ENCODE peak calls at places on chromosome 15, in eight cellular contexts. One of them, this sample, is unnamed.

GRCh38 chr15:100060276-100060926 is 281.4 kb downstream of the ADAMTS17 start:
- DNase-seq in B cell: no peak
- DNase-seq in mammary epithelial cell: peak
- DNase-seq in progenitor cell of endocrine pancreas: no peak
- DNase-seq in HL-60: no peak
- DNase-seq in suprapubic skin: no peak
- DNase-seq in OCI-LY7: no peak
- DNase-seq in Peyer's patch: no peak
- DNase-seq in this sample: no peak

GRCh38 chr15:67043939-67044771 is 21.2 kb upstream of the SMAD3 start:
- DNase-seq in B cell: no peak
- DNase-seq in progenitor cell of endocrine pancreas: no peak
- DNase-seq in suprapubic skin: no peak
- DNase-seq in OCI-LY7: no peak
- DNase-seq in mammary epithelial cell: peak
- DNase-seq in HL-60: no peak
- DNase-seq in Peyer's patch: no peak
- DNase-seq in this sample: no peak

GRCh38 chr15:69044899-69045298 is 30.4 kb downstream of the NOX5 start:
- DNase-seq in HL-60: peak
- DNase-seq in mammary epithelial cell: peak
- DNase-seq in progenitor cell of endocrine pancreas: no peak
- DNase-seq in suprapubic skin: no peak
- DNase-seq in Peyer's patch: no peak
- DNase-seq in OCI-LY7: no peak
- DNase-seq in B cell: no peak
- DNase-seq in this sample: no peak

GRCh38 chr15:26648676-26649075 is 124.2 kb downstream of the GABRB3 start:
- DNase-seq in B cell: no peak
- DNase-seq in progenitor cell of endocrine pancreas: no peak
- DNase-seq in suprapubic skin: no peak
- DNase-seq in Peyer's patch: no peak
- DNase-seq in HL-60: no peak
- DNase-seq in OCI-LY7: no peak
- DNase-seq in mammary epithelial cell: no peak
- DNase-seq in this sample: no peak

GRCh38 chr15:87604857-87605446 is 651.6 kb downstream of the NTRK3 start:
- DNase-seq in suprapubic skin: no peak
- DNase-seq in progenitor cell of endocrine pancreas: no peak
- DNase-seq in OCI-LY7: peak
- DNase-seq in mammary epithelial cell: peak
- DNase-seq in HL-60: peak
- DNase-seq in Peyer's patch: no peak
- DNase-seq in B cell: no peak
- DNase-seq in this sample: no peak

GRCh38 chr15:52281085-52282035 is 14.2 kb downstream of the MYO5C start:
- DNase-seq in Peyer's patch: no peak
- DNase-seq in mammary epithelial cell: no peak
- DNase-seq in OCI-LY7: no peak
- DNase-seq in HL-60: no peak
- DNase-seq in B cell: no peak
- DNase-seq in progenitor cell of endocrine pancreas: no peak
- DNase-seq in suprapubic skin: no peak
- DNase-seq in this sample: no peak

GRCh38 chr15:52318729-52319500 is 23.3 kb upstream of the MYO5C start:
- DNase-seq in OCI-LY7: no peak
- DNase-seq in suprapubic skin: no peak
- DNase-seq in mammary epithelial cell: peak
- DNase-seq in Peyer's patch: no peak
- DNase-seq in B cell: no peak
- DNase-seq in progenitor cell of endocrine pancreas: no peak
- DNase-seq in HL-60: no peak
- DNase-seq in this sample: no peak

GRCh38 chr15:77696871-77697270 is 64.2 kb upstream of the LINGO1 start:
- DNase-seq in suprapubic skin: no peak
- DNase-seq in OCI-LY7: no peak
- DNase-seq in B cell: no peak
- DNase-seq in mammary epithelial cell: no peak
- DNase-seq in HL-60: no peak
- DNase-seq in Peyer's patch: no peak
- DNase-seq in progenitor cell of endocrine pancreas: no peak
- DNase-seq in this sample: no peak

GRCh38 chr15:85282504-85283115 is 97.8 kb upstream of the AKAP13 start:
- DNase-seq in progenitor cell of endocrine pancreas: no peak
- DNase-seq in suprapubic skin: no peak
- DNase-seq in Peyer's patch: no peak
- DNase-seq in OCI-LY7: no peak
- DNase-seq in B cell: no peak
- DNase-seq in mammary epithelial cell: peak
- DNase-seq in HL-60: no peak
- DNase-seq in this sample: no peak

GRCh38 chr15:38073278-38073930 is 139.0 kb downstream of the TMCO5A start:
- DNase-seq in mammary epithelial cell: no peak
- DNase-seq in Peyer's patch: no peak
- DNase-seq in OCI-LY7: peak
- DNase-seq in B cell: no peak
- DNase-seq in suprapubic skin: no peak
- DNase-seq in HL-60: no peak
- DNase-seq in progenitor cell of endocrine pancreas: no peak
- DNase-seq in this sample: no peak

GRCh38 chr15:76146808-76147207 is 87.0 kb downstream of the TMEM266 start:
- DNase-seq in B cell: no peak
- DNase-seq in HL-60: no peak
- DNase-seq in mammary epithelial cell: no peak
- DNase-seq in Peyer's patch: no peak
- DNase-seq in OCI-LY7: no peak
- DNase-seq in suprapubic skin: no peak
- DNase-seq in progenitor cell of endocrine pancreas: no peak
- DNase-seq in this sample: no peak

GRCh38 chr15:87817553-87817952 is 439.0 kb downstream of the NTRK3 start:
- DNase-seq in OCI-LY7: no peak
- DNase-seq in B cell: no peak
- DNase-seq in progenitor cell of endocrine pancreas: no peak
- DNase-seq in mammary epithelial cell: no peak
- DNase-seq in suprapubic skin: no peak
- DNase-seq in Peyer's patch: no peak
- DNase-seq in HL-60: no peak
- DNase-seq in this sample: no peak

GRCh38 chr15:79248183-79248582 is 34.3 kb upstream of the ANKRD34C start:
- DNase-seq in HL-60: no peak
- DNase-seq in suprapubic skin: no peak
- DNase-seq in mammary epithelial cell: no peak
- DNase-seq in B cell: no peak
- DNase-seq in progenitor cell of endocrine pancreas: no peak
- DNase-seq in Peyer's patch: no peak
- DNase-seq in OCI-LY7: no peak
- DNase-seq in this sample: no peak

GRCh38 chr15:74337607-74338211 is 29.7 kb downstream of the CYP11A1 start:
- DNase-seq in progenitor cell of endocrine pancreas: no peak
- DNase-seq in HL-60: no peak
- DNase-seq in mammary epithelial cell: no peak
- DNase-seq in suprapubic skin: no peak
- DNase-seq in OCI-LY7: no peak
- DNase-seq in Peyer's patch: no peak
- DNase-seq in B cell: peak
- DNase-seq in this sample: no peak

GRCh38 chr15:51312754-51313390 is 25.5 kb downstream of the CYP19A1 start:
- DNase-seq in progenitor cell of endocrine pancreas: no peak
- DNase-seq in Peyer's patch: no peak
- DNase-seq in HL-60: no peak
- DNase-seq in suprapubic skin: no peak
- DNase-seq in OCI-LY7: no peak
- DNase-seq in B cell: no peak
- DNase-seq in mammary epithelial cell: peak
- DNase-seq in this sample: no peak

GRCh38 chr15:95559875-95560394 is 770.6 kb upstream of the NR2F2 start:
- DNase-seq in OCI-LY7: no peak
- DNase-seq in suprapubic skin: no peak
- DNase-seq in mammary epithelial cell: peak
- DNase-seq in Peyer's patch: no peak
- DNase-seq in B cell: no peak
- DNase-seq in progenitor cell of endocrine pancreas: no peak
- DNase-seq in HL-60: no peak
- DNase-seq in this sample: no peak

GRCh38 chr15:55897560-55898336 is 95.7 kb downstream of the NEDD4 start:
- DNase-seq in progenitor cell of endocrine pancreas: peak
- DNase-seq in mammary epithelial cell: peak
- DNase-seq in suprapubic skin: no peak
- DNase-seq in B cell: no peak
- DNase-seq in Peyer's patch: no peak
- DNase-seq in OCI-LY7: peak
- DNase-seq in HL-60: peak
- DNase-seq in this sample: no peak

GRCh38 chr15:57527382-57528091 is 64.2 kb upstream of the MYZAP start:
- DNase-seq in mammary epithelial cell: peak
- DNase-seq in HL-60: peak
- DNase-seq in progenitor cell of endocrine pancreas: no peak
- DNase-seq in OCI-LY7: peak
- DNase-seq in B cell: peak
- DNase-seq in Peyer's patch: peak
- DNase-seq in suprapubic skin: no peak
- DNase-seq in this sample: no peak

GRCh38 chr15:76346666-76347506 is 10.3 kb downstream of the ISL2 start:
- DNase-seq in progenitor cell of endocrine pancreas: peak
- DNase-seq in OCI-LY7: no peak
- DNase-seq in B cell: no peak
- DNase-seq in Peyer's patch: no peak
- DNase-seq in mammary epithelial cell: no peak
- DNase-seq in HL-60: no peak
- DNase-seq in suprapubic skin: no peak
- DNase-seq in this sample: no peak

GRCh38 chr15:26623071-26623470 is 149.8 kb downstream of the GABRB3 start:
- DNase-seq in B cell: no peak
- DNase-seq in suprapubic skin: no peak
- DNase-seq in progenitor cell of endocrine pancreas: no peak
- DNase-seq in mammary epithelial cell: no peak
- DNase-seq in OCI-LY7: no peak
- DNase-seq in Peyer's patch: no peak
- DNase-seq in HL-60: no peak
- DNase-seq in this sample: no peak

GRCh38 chr15:62068787-62069170 is 2.0 kb downstream of the C2CD4A start:
- DNase-seq in Peyer's patch: no peak
- DNase-seq in progenitor cell of endocrine pancreas: no peak
- DNase-seq in B cell: no peak
- DNase-seq in suprapubic skin: no peak
- DNase-seq in HL-60: no peak
- DNase-seq in OCI-LY7: no peak
- DNase-seq in mammary epithelial cell: peak
- DNase-seq in this sample: no peak

GRCh38 chr15:70270752-70271111 is 173.0 kb upstream of the TLE3 start:
- DNase-seq in Peyer's patch: no peak
- DNase-seq in HL-60: no peak
- DNase-seq in B cell: no peak
- DNase-seq in OCI-LY7: no peak
- DNase-seq in mammary epithelial cell: no peak
- DNase-seq in progenitor cell of endocrine pancreas: no peak
- DNase-seq in suprapubic skin: no peak
- DNase-seq in this sample: no peak
- TF ChIP-seq CTCF in Peyer's patch: no peak
- TF ChIP-seq CTCF in HL-60: no peak
- TF ChIP-seq CTCF in B cell: no peak
- TF ChIP-seq CTCF in OCI-LY7: no peak
- TF ChIP-seq CTCF in mammary epithelial cell: no peak
- TF ChIP-seq CTCF in progenitor cell of endocrine pancreas: no peak
- TF ChIP-seq CTCF in suprapubic skin: no peak
- TF ChIP-seq CTCF in this sample: no peak

GRCh38 chr15:29361560-29361959 is 91.9 kb upstream of the NSMCE3 start:
- DNase-seq in mammary epithelial cell: no peak
- DNase-seq in HL-60: no peak
- DNase-seq in OCI-LY7: no peak
- DNase-seq in suprapubic skin: no peak
- DNase-seq in B cell: no peak
- DNase-seq in progenitor cell of endocrine pancreas: no peak
- DNase-seq in Peyer's patch: no peak
- DNase-seq in this sample: no peak

GRCh38 chr15:29369261-29369660 is 99.6 kb upstream of the NSMCE3 start:
- DNase-seq in OCI-LY7: no peak
- DNase-seq in Peyer's patch: no peak
- DNase-seq in B cell: no peak
- DNase-seq in HL-60: no peak
- DNase-seq in progenitor cell of endocrine pancreas: no peak
- DNase-seq in suprapubic skin: no peak
- DNase-seq in mammary epithelial cell: no peak
- DNase-seq in this sample: no peak

GRCh38 chr15:29364429-29365078 is 94.9 kb upstream of the NSMCE3 start:
- DNase-seq in mammary epithelial cell: peak
- DNase-seq in progenitor cell of endocrine pancreas: no peak
- DNase-seq in suprapubic skin: no peak
- DNase-seq in Peyer's patch: no peak
- DNase-seq in HL-60: no peak
- DNase-seq in B cell: no peak
- DNase-seq in OCI-LY7: no peak
- DNase-seq in this sample: no peak
- TF ChIP-seq CTCF in mammary epithelial cell: no peak
- TF ChIP-seq CTCF in progenitor cell of endocrine pancreas: peak
- TF ChIP-seq CTCF in suprapubic skin: no peak
- TF ChIP-seq CTCF in Peyer's patch: no peak
- TF ChIP-seq CTCF in HL-60: no peak
- TF ChIP-seq CTCF in B cell: no peak
- TF ChIP-seq CTCF in OCI-LY7: peak
- TF ChIP-seq CTCF in this sample: no peak

DNA sequence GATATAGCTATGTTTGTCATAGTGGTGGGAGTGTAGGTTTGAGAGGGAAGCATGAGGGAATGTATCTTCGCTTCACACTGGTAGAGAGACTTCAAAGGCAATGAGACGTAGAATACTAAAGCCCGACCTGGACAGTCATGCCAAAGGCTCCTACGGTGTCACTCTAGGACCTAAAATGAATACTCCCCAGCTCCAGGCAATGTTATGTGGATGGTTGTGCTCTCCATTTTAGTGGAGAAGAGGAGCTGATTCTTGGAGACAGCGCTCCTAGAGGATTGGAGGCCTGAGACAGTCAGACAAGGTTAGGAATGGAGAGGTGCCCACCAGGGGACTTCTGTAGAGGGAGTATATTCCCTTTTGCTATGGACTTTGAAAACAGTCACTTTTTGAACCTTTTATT is 260.1 kb downstream of the MEX3B start:
- DNase-seq in OCI-LY7: no peak
- DNase-seq in progenitor cell of endocrine pancreas: no peak
- DNase-seq in HL-60: no peak
- DNase-seq in mammary epithelial cell: no peak
- DNase-seq in suprapubic skin: no peak
- DNase-seq in B cell: no peak
- DNase-seq in Peyer's patch: no peak
- DNase-seq in this sample: no peak
- TF ChIP-seq CTCF in OCI-LY7: no peak
- TF ChIP-seq CTCF in progenitor cell of endocrine pancreas: no peak
- TF ChIP-seq CTCF in HL-60: no peak
- TF ChIP-seq CTCF in mammary epithelial cell: no peak
- TF ChIP-seq CTCF in suprapubic skin: no peak
- TF ChIP-seq CTCF in B cell: no peak
- TF ChIP-seq CTCF in Peyer's patch: no peak
- TF ChIP-seq CTCF in this sample: no peak

DNA sequence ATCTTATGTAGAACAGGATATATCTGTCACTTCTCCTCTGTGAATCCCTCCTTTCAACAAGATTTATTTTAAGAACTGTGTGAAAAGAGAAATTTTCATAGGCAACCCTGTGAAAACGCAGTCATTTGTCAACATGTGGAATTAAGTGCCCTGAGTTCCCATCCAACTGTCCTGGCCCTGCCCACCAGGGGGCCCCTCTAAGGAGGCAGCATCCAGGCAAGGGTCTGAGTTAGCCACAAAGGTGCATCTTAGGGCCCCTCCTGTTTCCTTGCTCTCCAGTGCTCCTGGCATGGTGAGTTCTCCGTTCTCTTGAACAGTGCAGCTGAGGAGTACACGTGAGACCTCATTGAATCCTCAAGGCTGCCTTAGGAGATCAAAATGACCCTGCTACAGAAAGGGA is 76.7 kb upstream of the CHRNA7 start:
- DNase-seq in B cell: no peak
- DNase-seq in mammary epithelial cell: no peak
- DNase-seq in OCI-LY7: no peak
- DNase-seq in suprapubic skin: no peak
- DNase-seq in HL-60: no peak
- DNase-seq in Peyer's patch: no peak
- DNase-seq in progenitor cell of endocrine pancreas: no peak
- DNase-seq in this sample: no peak
- TF ChIP-seq CTCF in B cell: no peak
- TF ChIP-seq CTCF in mammary epithelial cell: no peak
- TF ChIP-seq CTCF in OCI-LY7: peak
- TF ChIP-seq CTCF in suprapubic skin: no peak
- TF ChIP-seq CTCF in HL-60: no peak
- TF ChIP-seq CTCF in Peyer's patch: no peak
- TF ChIP-seq CTCF in progenitor cell of endocrine pancreas: peak
- TF ChIP-seq CTCF in this sample: no peak